ENCODE peak calls at places on chromosomes 11 and 22, in seven cellular contexts. G, H, Y, B, O, D and A are unnamed samples.

GRCh38 chr22:47163481-47163875 is 401.0 kb downstream of the TBC1D22A start:
- DNase-seq in G (no peak), H (peak), Y (no peak), B (no peak), O (no peak), D (no peak), A (peak)

GRCh38 chr22:45804986-45805325 is 133.3 kb downstream of the ATXN10 start:
- DNase-seq in G (no peak), H (no peak), Y (no peak), B (no peak), O (peak), D (no peak), A (no peak)

GRCh38 chr11:117547911-117548310 is 220.3 kb downstream of the CEP164 start:
- DNase-seq in G (no peak), H (no peak), Y (no peak), B (no peak), O (no peak), D (no peak), A (no peak)

GRCh38 chr11:5736396-5736795 is at the start of gene OR56B1:
- DNase-seq in G (no peak), H (no peak), Y (no peak), B (no peak), O (no peak), D (no peak), A (no peak)

GRCh38 chr11:57792060-57792541 is 30.5 kb downstream of the CTNND1 start:
- DNase-seq in G (peak), H (peak), Y (no peak), B (peak), O (peak), D (peak), A (no peak)

GRCh38 chr11:113974741-113975470 is at the start of gene HTR3A:
- DNase-seq in G (no peak), H (peak), Y (no peak), B (no peak), O (peak), D (peak), A (peak)

GRCh38 chr11:116984589-116984988 is 113.6 kb downstream of the SIK3 start:
- DNase-seq in G (no peak), H (no peak), Y (no peak), B (no peak), O (peak), D (no peak), A (peak)

GRCh38 chr22:36155702-36156101 is 4.9 kb downstream of the APOL3 start:
- DNase-seq in G (no peak), H (peak), Y (no peak), B (no peak), O (peak), D (peak), A (peak)

GRCh38 chr22:45083659-45084305 is 74.0 kb upstream of the PHF21B start:
- DNase-seq in G (no peak), H (no peak), Y (no peak), B (no peak), O (peak), D (no peak), A (no peak)

GRCh38 chr11:121606354-121606753 is 153.6 kb upstream of the SORL1-AS1 start:
- DNase-seq in G (no peak), H (no peak), Y (no peak), B (no peak), O (no peak), D (no peak), A (no peak)

GRCh38 chr11:64100345-64100744 is 64.6 kb downstream of the FLRT1 start:
- DNase-seq in G (no peak), H (no peak), Y (no peak), B (no peak), O (no peak), D (no peak), A (no peak)

GRCh38 chr11:65497141-65498041 is 1.5 kb upstream of the MALAT1 start:
- DNase-seq in G (peak), H (peak), Y (peak), B (peak), O (peak), D (peak), A (peak)
- TF ChIP-seq CTCF in G (no peak), H (no peak), Y (no peak), B (no peak), O (peak), D (no peak), A (no peak)

GRCh38 chr11:102112654-102112926 is 2.3 kb downstream of the YAP1 start:
- DNase-seq in G (no peak), H (no peak), Y (no peak), B (no peak), O (no peak), D (no peak), A (no peak)
- H3K4me3 ChIP-seq in G (no peak), H (peak), Y (peak), B (peak), O (peak), D (peak), A (peak)

DNA sequence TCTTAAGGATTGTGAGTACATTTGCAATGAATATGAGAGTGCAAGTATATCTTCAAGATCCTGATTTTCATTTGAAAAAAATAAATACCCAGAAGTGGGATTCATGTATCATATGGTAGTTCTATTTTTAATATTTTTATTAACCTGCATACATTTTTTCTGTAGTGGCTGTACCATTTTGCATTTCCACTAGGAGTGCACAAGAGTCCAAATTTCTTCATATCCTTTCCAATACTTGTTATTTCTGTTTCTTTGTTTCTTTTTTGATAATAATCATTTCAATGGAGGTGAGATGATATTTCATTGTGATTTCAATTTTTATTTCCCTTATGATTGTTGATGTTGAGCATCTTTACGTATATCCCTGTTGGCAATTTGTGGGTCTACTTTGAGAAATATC is 759.8 kb upstream of the CNTN5 start:
- DNase-seq in G (no peak), H (no peak), Y (no peak), B (no peak), O (no peak), D (no peak), A (no peak)
- TF ChIP-seq CTCF in G (no peak), H (peak), Y (no peak), B (no peak), O (peak), D (no peak), A (no peak)

GRCh38 chr11:47595029-47595428 is 818 bp upstream of the C1QTNF4 start:
- DNase-seq in G (no peak), H (no peak), Y (no peak), B (no peak), O (no peak), D (no peak), A (no peak)

GRCh38 chr11:47593934-47594855 is at the start of gene C1QTNF4:
- DNase-seq in G (no peak), H (no peak), Y (no peak), B (no peak), O (no peak), D (no peak), A (no peak)

GRCh38 chr11:47592970-47593369 is 1.2 kb downstream of the C1QTNF4 start:
- DNase-seq in G (no peak), H (no peak), Y (no peak), B (no peak), O (no peak), D (no peak), A (no peak)

GRCh38 chr11:47592276-47592675 is 1.9 kb downstream of the C1QTNF4 start:
- DNase-seq in G (no peak), H (no peak), Y (no peak), B (no peak), O (no peak), D (no peak), A (no peak)

GRCh38 chr11:47593492-47593933 is 698 bp downstream of the C1QTNF4 start:
- DNase-seq in G (no peak), H (no peak), Y (no peak), B (no peak), O (no peak), D (no peak), A (no peak)
- H3K4me3 ChIP-seq in G (no peak), H (no peak), Y (peak), B (peak), O (peak), D (peak), A (no peak)

GRCh38 chr11:22599458-22599857 is 26.2 kb downstream of the FANCF start:
- DNase-seq in G (no peak), H (no peak), Y (no peak), B (no peak), O (no peak), D (no peak), A (no peak)

DNA sequence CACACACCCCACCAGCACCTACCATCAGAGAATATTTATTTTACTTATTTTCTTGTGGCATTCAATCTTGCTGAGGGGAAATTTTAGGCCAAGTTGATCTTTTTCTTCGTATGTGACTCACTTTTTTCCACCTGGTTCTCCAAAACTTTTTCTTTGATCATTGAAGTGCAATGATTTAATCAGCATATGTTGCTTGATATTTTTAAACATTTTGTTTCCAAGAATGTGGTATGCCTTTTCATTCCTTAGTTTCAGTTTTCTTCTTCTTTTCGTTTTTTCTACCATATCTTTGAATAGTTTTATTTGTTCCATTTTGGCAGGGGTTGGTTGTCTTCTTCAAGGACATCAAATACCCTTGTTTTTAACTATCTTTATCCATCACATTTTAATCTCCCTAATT is 28.6 kb downstream of the FANCF start:
- DNase-seq in G (no peak), H (no peak), Y (no peak), B (no peak), O (no peak), D (no peak), A (no peak)
- TF ChIP-seq CTCF in G (no peak), H (no peak), Y (no peak), B (no peak), O (no peak), D (no peak), A (no peak)

DNA sequence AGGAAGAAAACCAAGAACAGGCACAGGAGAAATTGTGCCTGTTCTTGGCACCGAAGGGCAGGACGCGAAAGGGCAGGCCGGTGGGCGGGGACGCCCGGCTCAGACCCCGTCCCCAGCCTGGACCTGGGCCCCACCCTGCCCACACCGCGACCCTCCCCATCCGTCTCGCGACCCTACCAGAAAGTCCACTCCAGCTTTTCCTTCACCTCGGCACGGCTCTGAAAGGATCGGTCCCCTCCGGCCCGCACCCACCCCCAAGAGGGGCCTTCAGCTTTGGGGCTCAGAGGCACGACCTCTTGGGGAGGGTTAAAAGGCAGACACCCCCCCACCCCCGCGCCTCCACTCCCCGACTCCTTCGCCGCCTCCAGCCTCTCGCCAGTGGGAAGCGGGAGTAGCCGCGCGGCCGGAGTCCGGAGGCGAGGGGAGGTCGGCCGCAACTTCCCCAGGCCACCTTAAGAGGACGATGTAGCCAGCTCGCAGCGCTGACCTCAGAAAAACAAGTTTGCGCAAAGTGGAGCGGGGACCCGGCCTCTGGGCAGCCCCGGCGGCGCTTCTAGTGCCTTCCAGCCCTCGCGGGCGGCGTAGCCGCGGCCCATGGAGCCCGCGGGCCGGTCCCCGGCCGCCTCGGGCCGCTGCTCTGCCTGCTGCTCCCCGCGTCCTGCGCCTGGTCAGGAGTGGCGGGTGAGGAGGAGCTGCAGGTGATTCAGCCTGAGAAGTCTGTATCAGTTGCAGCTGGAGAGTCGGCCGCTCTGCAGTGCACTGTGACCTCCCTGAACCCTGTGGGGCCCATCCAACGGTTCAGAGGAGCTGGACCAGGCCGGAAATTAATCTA is 4.3 kb downstream of the SEC14L6 start:
- DNase-seq in G (no peak), H (no peak), Y (peak), B (no peak), O (peak), D (no peak), A (no peak)
- H3K4me3 ChIP-seq in G (no peak), H (peak), Y (peak), B (peak), O (peak), D (peak), A (peak)

GRCh38 chr22:39943366-39943765 is 16.8 kb upstream of the TMA7B start:
- DNase-seq in G (peak), H (no peak), Y (no peak), B (no peak), O (no peak), D (no peak), A (no peak)
- TF ChIP-seq CTCF in G (no peak), H (no peak), Y (no peak), B (no peak), O (no peak), D (no peak), A (no peak)

GRCh38 chr11:2086239-2087040 is 52.7 kb downstream of the IGF2 start:
- DNase-seq in G (no peak), H (peak), Y (no peak), B (no peak), O (no peak), D (no peak), A (no peak)
- H3K4me3 ChIP-seq in G (no peak), H (no peak), Y (no peak), B (no peak), O (no peak), D (no peak), A (no peak)

GRCh38 chr11:13288375-13289029 is 10.9 kb downstream of the BMAL1 start:
- DNase-seq in G (no peak), H (no peak), Y (no peak), B (no peak), O (no peak), D (no peak), A (no peak)

GRCh38 chr11:13287026-13287425 is 9.4 kb downstream of the BMAL1 start:
- DNase-seq in G (peak), H (no peak), Y (no peak), B (no peak), O (no peak), D (no peak), A (no peak)

GRCh38 chr11:13287681-13288080 is 10.1 kb downstream of the BMAL1 start:
- DNase-seq in G (no peak), H (no peak), Y (no peak), B (no peak), O (no peak), D (no peak), A (no peak)

GRCh38 chr11:13290221-13290980 is 12.8 kb downstream of the BMAL1 start:
- DNase-seq in G (no peak), H (no peak), Y (no peak), B (no peak), O (no peak), D (no peak), A (no peak)

DNA sequence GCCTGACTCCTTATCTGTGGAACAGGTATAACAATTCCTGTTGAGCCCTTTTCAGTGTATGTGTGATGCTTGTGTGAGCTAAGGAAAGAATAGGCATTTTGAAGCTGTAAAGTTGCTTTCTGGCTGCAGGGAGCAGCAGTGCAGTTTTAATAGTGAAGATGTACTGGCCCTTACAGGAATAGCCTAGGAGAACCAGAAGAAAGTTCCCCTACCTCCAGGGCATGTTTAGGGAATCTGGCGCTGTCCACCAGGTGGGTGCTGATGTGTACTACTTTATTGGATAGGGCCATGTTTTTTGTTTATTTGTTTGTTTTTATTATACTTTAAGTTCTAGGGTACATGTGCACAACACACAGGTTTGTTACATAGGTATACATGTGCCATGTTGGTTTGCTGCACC is 11.5 kb downstream of the BMAL1 start:
- DNase-seq in G (no peak), H (no peak), Y (no peak), B (no peak), O (peak), D (no peak), A (no peak)
- TF ChIP-seq CTCF in G (no peak), H (no peak), Y (no peak), B (no peak), O (no peak), D (no peak), A (no peak)